ENCODE peak calls at places on chromosome 10, in four cellular contexts. H, G, J and C are unnamed samples.

GRCh38 chr10:35304649-35305048 is 31.7 kb upstream of the CCNY start:
- DNase-seq in H (no peak), G (no peak), J (no peak), C (no peak)

GRCh38 chr10:131891196-131891928 is 9.4 kb upstream of the PPP2R2D start:
- DNase-seq in H (no peak), G (no peak), J (peak; percentile 41), C (no peak)

GRCh38 chr10:49323171-49323895 is 24.4 kb downstream of the C10orf71 start:
- DNase-seq in H (no peak), G (no peak), J (no peak), C (no peak)

GRCh38 chr10:44205072-44205471 is 179.8 kb downstream of the CXCL12 start:
- DNase-seq in H (no peak), G (no peak), J (no peak), C (no peak)

GRCh38 chr10:7458554-7458953 is 47.7 kb upstream of the SFMBT2 start:
- DNase-seq in H (no peak), G (no peak), J (no peak), C (no peak)

GRCh38 chr10:116829711-116830110 is 19.6 kb upstream of the ENO4 start:
- DNase-seq in H (no peak), G (no peak), J (no peak), C (no peak)

GRCh38 chr10:23150081-23150480 is 42.0 kb upstream of the PTF1A start:
- DNase-seq in H (no peak), G (no peak), J (no peak), C (no peak)

GRCh38 chr10:89122431-89123066 is 84.6 kb downstream of the CH25H start:
- DNase-seq in H (no peak), G (no peak), J (no peak), C (no peak)

GRCh38 chr10:68301790-68302502 is 29.9 kb upstream of the HNRNPH3 start:
- DNase-seq in H (peak; percentile 23), G (peak; percentile 34), J (no peak), C (peak; percentile 55)

GRCh38 chr10:100637785-100638184 is 102.0 kb downstream of the HIF1AN start:
- DNase-seq in H (no peak), G (no peak), J (peak; percentile 83), C (peak; percentile 53)

GRCh38 chr10:112379635-112380296 is 5.8 kb downstream of the ACSL5 start:
- DNase-seq in H (no peak), G (no peak), J (no peak), C (no peak)

GRCh38 chr10:121416071-121416470 is 182.2 kb downstream of the FGFR2 start:
- DNase-seq in H (no peak), G (no peak), J (no peak), C (no peak)

GRCh38 chr10:95845411-95845810 is 62.4 kb upstream of the CC2D2B start:
- DNase-seq in H (no peak), G (no peak), J (no peak), C (no peak)

GRCh38 chr10:72709041-72709440 is 17.1 kb downstream of the MCU start:
- DNase-seq in H (no peak), G (no peak), J (no peak), C (no peak)

GRCh38 chr10:14876764-14877163 is 1.9 kb upstream of the SUV39H2 start:
- DNase-seq in H (no peak), G (no peak), J (no peak), C (no peak)

GRCh38 chr10:4586756-4587155 is 239.3 kb upstream of the AKR1E2 start:
- DNase-seq in H (peak; percentile 36), G (no peak), J (no peak), C (no peak)

GRCh38 chr10:18260308-18260971 is 120.2 kb downstream of the CACNB2 start:
- DNase-seq in H (no peak), G (no peak), J (no peak), C (no peak)

GRCh38 chr10:72291019-72291532 is 17.4 kb downstream of the DDIT4 start:
- DNase-seq in H (no peak), G (no peak), J (no peak), C (peak; percentile 32)

GRCh38 chr10:97825020-97825739 is 24.5 kb upstream of the GOLGA7B start:
- DNase-seq in H (no peak), G (no peak), J (no peak), C (no peak)

GRCh38 chr10:23293973-23294372 is 50.6 kb downstream of the C10orf67 start:
- DNase-seq in H (no peak), G (no peak), J (no peak), C (no peak)

GRCh38 chr10:23345861-23346260 is 1.3 kb upstream of the C10orf67 start:
- DNase-seq in H (no peak), G (peak; percentile 67), J (no peak), C (no peak)

GRCh38 chr10:92164024-92164423 is 126.9 kb downstream of the CPEB3 start:
- DNase-seq in H (peak; percentile 12), G (no peak), J (no peak), C (no peak)

GRCh38 chr10:3786295-3786981 is 1.4 kb upstream of the KLF6 start:
- DNase-seq in H (no peak), G (no peak), J (no peak), C (no peak)

GRCh38 chr10:110501142-110501937 is 3.6 kb downstream of the DUSP5 start:
- DNase-seq in H (peak; percentile 71), G (peak; percentile 78), J (peak; percentile 58), C (peak; percentile 59)

GRCh38 chr10:6053303-6053702 is 8.9 kb downstream of the IL2RA start:
- DNase-seq in H (no peak), G (no peak), J (no peak), C (no peak)

GRCh38 chr10:88226027-88226690 is 357.0 kb downstream of the RNLS start:
- DNase-seq in H (no peak), G (no peak), J (no peak), C (no peak)

GRCh38 chr10:33507662-33508425 is 173.4 kb upstream of the NRP1 start:
- DNase-seq in H (no peak), G (no peak), J (no peak), C (no peak)

GRCh38 chr10:102645741-102646609 is 1.7 kb downstream of the TRIM8 start:
- DNase-seq in H (peak; percentile 96), G (peak; percentile 84), J (no peak), C (peak; percentile 79)

GRCh38 chr10:112601214-112602090 is 154.4 kb downstream of the VTI1A start:
- DNase-seq in H (no peak), G (no peak), J (no peak), C (no peak)

GRCh38 chr10:670038-670437 is 19.4 kb downstream of the DIP2C start:
- DNase-seq in H (no peak), G (no peak), J (no peak), C (no peak)

GRCh38 chr10:69335063-69335587 is 56.8 kb downstream of the HK1 start:
- DNase-seq in H (no peak), G (no peak), J (no peak), C (peak; percentile 54)

GRCh38 chr10:51800725-51801455 is 101.5 kb upstream of the CSTF2T start:
- DNase-seq in H (no peak), G (no peak), J (no peak), C (no peak)

GRCh38 chr10:96904648-96905047 is 72.5 kb downstream of the LCOR start:
- DNase-seq in H (no peak), G (no peak), J (no peak), C (no peak)

DNA sequence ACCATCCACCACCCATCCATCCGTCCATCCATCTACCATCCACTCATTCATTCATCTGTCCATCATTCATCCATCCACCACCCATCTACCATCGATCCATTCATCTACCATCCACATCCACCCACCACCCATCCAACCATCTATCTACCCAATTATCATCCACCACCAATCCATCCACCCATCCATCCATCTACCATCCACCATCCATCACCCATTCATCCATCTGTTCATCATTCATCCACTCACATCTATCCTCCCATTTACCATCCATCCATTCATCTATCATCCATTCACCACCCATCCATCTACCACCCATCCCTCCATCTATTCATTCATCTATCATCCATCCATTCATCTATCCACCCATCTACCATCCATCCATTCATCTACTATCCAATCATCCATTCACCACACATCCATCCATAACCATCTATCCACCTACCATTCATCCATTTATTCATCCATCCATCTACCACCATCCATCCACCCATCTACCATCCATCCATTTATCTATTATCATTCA is 188.8 kb downstream of the JCAD start:
- DNase-seq in H (no peak), G (no peak), J (no peak), C (no peak)
- TF ChIP-seq CTCF in H (no peak), G (no peak), J (no peak), C (no peak)

DNA sequence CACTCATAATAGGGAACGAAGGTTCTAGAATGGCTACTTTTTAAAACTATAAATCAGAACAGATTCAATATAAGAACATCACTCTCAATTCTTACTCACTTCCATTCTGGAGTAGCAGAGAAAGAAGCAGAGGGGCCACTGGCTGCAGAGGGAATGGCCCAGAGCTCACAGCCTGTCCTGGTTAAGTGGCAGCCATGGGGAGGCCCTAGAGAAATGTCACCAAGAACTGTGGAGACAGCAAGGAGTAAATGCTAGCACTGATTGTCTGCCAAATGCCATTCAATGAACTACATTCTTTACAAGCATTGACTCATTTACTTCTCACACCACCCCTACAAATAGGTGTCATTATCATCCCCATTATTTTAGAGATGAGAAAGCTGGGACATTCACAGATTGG is 74.6 kb upstream of the KCNMA1 start:
- DNase-seq in H (no peak), G (no peak), J (no peak), C (no peak)
- TF ChIP-seq CTCF in H (no peak), G (no peak), J (no peak), C (no peak)

DNA sequence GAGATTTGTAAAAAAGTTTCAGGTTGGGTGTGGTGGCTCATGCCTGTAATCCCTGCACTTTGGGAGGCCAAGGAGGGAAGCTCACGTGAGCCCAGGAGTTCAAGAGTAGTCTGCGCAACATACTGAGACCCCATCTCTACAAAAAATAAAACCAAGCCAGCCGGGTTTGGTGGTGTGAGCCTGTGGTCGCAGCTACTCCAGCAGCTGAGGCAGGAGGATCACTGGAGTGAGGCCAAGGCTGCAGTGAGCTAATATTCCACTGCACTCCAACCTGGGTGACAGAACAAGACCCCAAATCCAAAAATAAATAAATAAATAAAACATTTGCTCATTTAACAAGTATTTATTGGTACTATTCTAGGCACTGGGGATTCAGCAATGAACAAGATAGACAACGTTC is 1.5 kb upstream of the CHCHD1 start:
- DNase-seq in H (no peak), G (no peak), J (no peak), C (no peak)
- TF ChIP-seq CTCF in H (no peak), G (no peak), J (no peak), C (no peak)

DNA sequence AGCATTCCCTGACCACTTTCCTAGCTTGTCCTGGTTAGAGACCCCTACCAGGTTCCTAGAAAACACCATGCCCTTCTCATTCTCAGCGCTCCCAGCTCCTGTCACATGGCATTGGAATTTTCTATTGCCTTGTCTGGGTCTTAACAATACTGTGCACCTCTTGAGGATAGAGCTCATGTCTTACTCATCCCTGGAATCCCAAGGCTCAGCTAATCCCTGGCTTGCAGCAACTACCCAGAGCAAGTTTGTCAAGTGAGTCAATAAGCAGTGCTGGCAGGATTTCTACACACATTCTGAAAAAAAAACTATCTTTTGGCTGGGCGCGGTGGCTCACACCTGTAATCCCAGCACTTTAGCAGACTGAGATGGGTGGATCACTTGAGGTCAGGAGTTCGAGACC is 11.7 kb upstream of the PRDX3 start:
- DNase-seq in H (peak; percentile 64), G (peak; percentile 92), J (no peak), C (no peak)
- TF ChIP-seq CTCF in H (no peak), G (no peak), J (no peak), C (no peak)